ENCODE peak calls at places on chromosome 10, in seven cellular contexts. H, Q, Z, C, L, Y and F are unnamed samples.
A peak's percentile ranks its signal among the peaks of the same experiment; 100 is the strongest.

GRCh38 chr10:15626937-15627336 is 92.8 kb downstream of the ITGA8 start:
- DNase-seq in Y (no peak), Q (no peak), L (no peak), H (no peak), Z (no peak), C (no peak), F (no peak)

GRCh38 chr10:97515260-97515978 is 16.7 kb downstream of the UBTD1 start:
- DNase-seq in Y (no peak), Z (no peak), C (no peak), H (no peak), L (no peak), Q (no peak), F (no peak)

GRCh38 chr10:47261121-47261520 is 38.9 kb upstream of the GDF10 start:
- DNase-seq in Y (no peak), Q (no peak), C (no peak), H (no peak), Z (no peak), L (no peak), F (no peak)

GRCh38 chr10:88136712-88137111 is 273.3 kb downstream of the PTEN start:
- DNase-seq in C (no peak), H (no peak), Q (no peak), Y (no peak), Z (no peak), L (no peak), F (no peak)

GRCh38 chr10:36808625-36809362 is 316.6 kb upstream of the ANKRD30A start:
- DNase-seq in H (peak; percentile 5), Z (no peak), L (no peak), C (no peak), Y (no peak), Q (no peak), F (no peak)

GRCh38 chr10:28120795-28121194 is 121.9 kb upstream of the ODAD2 start:
- DNase-seq in L (no peak), C (no peak), Y (no peak), Z (no peak), H (no peak), Q (no peak), F (no peak)

GRCh38 chr10:1434912-1435692 is 302.2 kb downstream of the ADARB2 start:
- DNase-seq in Z (no peak), H (no peak), Q (no peak), Y (no peak), C (peak; percentile 65), L (no peak), F (no peak)

GRCh38 chr10:7481382-7481765 is 70.5 kb upstream of the SFMBT2 start:
- DNase-seq in L (no peak), Y (peak; percentile 55), C (no peak), Z (no peak), Q (no peak), H (no peak), F (no peak)

GRCh38 chr10:60454336-60454735 is 64.7 kb upstream of the ANK3 start:
- DNase-seq in Y (no peak), C (no peak), L (no peak), Q (no peak), Z (no peak), H (no peak), F (no peak)

GRCh38 chr10:24463683-24464426 is 254.9 kb downstream of the KIAA1217 start:
- DNase-seq in Z (no peak), Q (peak; percentile 87), H (peak; percentile 98), Y (peak; percentile 92), C (peak; percentile 46), L (no peak), F (no peak)

GRCh38 chr10:69657417-69657816 is 27.4 kb downstream of the FAM241B start:
- DNase-seq in L (no peak), Q (no peak), H (peak; percentile 6), Y (no peak), C (peak; percentile 38), Z (no peak), F (no peak)
- H4K8ac ChIP-seq in L (no peak overlapping the region), Q (no peak overlapping the region), H (no peak overlapping the region), Y (no peak overlapping the region), C (no peak overlapping the region), Z (no peak overlapping the region), F (no peak overlapping the region)

GRCh38 chr10:103687172-103687571 is 168.2 kb downstream of the SH3PXD2A start:
- DNase-seq in Q (no peak), Y (no peak), C (no peak), Z (no peak), L (no peak), H (no peak), F (no peak)
- H4K8ac ChIP-seq in Q (no peak overlapping the region), Y (no peak overlapping the region), C (no peak overlapping the region), Z (no peak overlapping the region), L (no peak overlapping the region), H (no peak overlapping the region), F (no peak overlapping the region)

DNA sequence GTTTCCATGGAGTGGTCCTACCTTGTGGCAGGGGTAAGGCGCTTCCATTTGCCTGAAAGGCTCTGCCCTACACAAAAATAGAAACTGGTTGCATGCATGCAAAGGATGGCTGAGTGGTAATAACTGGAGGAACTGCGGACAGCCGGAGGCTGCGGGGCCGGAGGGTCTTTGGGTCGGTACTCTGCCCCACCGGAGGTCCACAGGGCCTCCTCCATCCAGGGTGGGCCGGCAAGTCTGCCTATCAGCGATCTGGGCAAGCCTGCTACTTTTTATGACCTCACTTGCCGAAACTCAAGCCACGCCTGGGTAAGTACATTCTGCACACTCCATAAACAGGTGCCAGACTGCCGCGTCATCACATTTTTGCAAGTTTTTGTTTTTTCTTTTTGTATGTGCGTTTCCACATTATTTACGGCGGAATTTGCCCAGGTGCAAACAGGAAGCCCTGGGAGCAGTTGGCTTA is 30.0 kb downstream of the TACC2 start:
- DNase-seq in H (no peak), Z (no peak), Q (no peak), Y (peak; percentile 76), C (no peak), L (no peak), F (no peak)
- H4K8ac ChIP-seq in H (no peak overlapping the region), Z (no peak overlapping the region), Q (peak overlapping the region; percentile 23), Y (no peak overlapping the region), C (no peak overlapping the region), L (no peak overlapping the region), F (no peak overlapping the region)

GRCh38 chr10:11112718-11113117 is 95.0 kb downstream of the CELF2 start:
- DNase-seq in Q (peak; percentile 5), Y (peak; percentile 9), H (peak; percentile 1), C (no peak), Z (no peak), L (no peak), F (no peak)
- H4K8ac ChIP-seq in Q (peak overlapping the region; percentile 7), Y (no peak overlapping the region), H (no peak overlapping the region), C (no peak overlapping the region), Z (no peak overlapping the region), L (no peak overlapping the region), F (no peak overlapping the region)